ENCODE peak calls at places on chromosome 22, in five cellular contexts. U is lower lobe of right lung, E is psoas muscle, O is IMR-90, A is GM10248. V is an unnamed sample.

GRCh38 chr22:42720263-42721044 is at the start of gene A4GALT:
- DNase-seq in U (no peak), E (no peak), O (no peak), A (peak; percentile 80), V (peak; percentile 82)

GRCh38 chr22:50469377-50470305 is 5.2 kb downstream of the SBF1 start:
- DNase-seq in U (peak; percentile 82), E (peak; percentile 52), O (peak; percentile 13), A (peak; percentile 92), V (peak; percentile 95)

GRCh38 chr22:37366601-37367000 is 60.7 kb downstream of the ELFN2 start:
- DNase-seq in U (no peak), E (no peak), O (no peak), A (no peak), V (no peak)

GRCh38 chr22:31692186-31692886 is 30.3 kb upstream of the PISD start:
- DNase-seq in U (no peak), E (no peak), O (peak; percentile 68), A (no peak), V (no peak)

GRCh38 chr22:19604711-19605268 is 80.6 kb upstream of the CLDN5 start:
- DNase-seq in U (no peak), E (no peak), O (no peak), A (no peak), V (no peak)

GRCh38 chr22:35352214-35353111 is 28.4 kb upstream of the HMOX1 start:
- DNase-seq in U (peak; percentile 92), E (peak; percentile 64), O (no peak), A (peak; percentile 59), V (peak; percentile 43)

GRCh38 chr22:19710020-19710768 is 4.1 kb upstream of the SEPTIN5 start:
- DNase-seq in U (peak; percentile 38), E (peak; percentile 7), O (no peak), A (no peak), V (no peak)

GRCh38 chr22:50531546-50532352 is 1.9 kb upstream of the TYMP start:
- DNase-seq in U (peak; percentile 91), E (peak; percentile 84), O (peak; percentile 41), A (peak; percentile 73), V (peak; percentile 83)

GRCh38 chr22:38118182-38118581 is 7.7 kb upstream of the BAIAP2L2 start:
- DNase-seq in U (no peak), E (no peak), O (no peak), A (no peak), V (no peak)

GRCh38 chr22:46968848-46969247 is 206.4 kb downstream of the TBC1D22A start:
- DNase-seq in U (no peak), E (no peak), O (no peak), A (no peak), V (no peak)

GRCh38 chr22:28710889-28711285 is 30.7 kb downstream of the CHEK2 start:
- DNase-seq in U (no peak), E (no peak), O (peak; percentile 43), A (no peak), V (no peak)
- TF ChIP-seq CTCF in U (no peak), E (no peak), O (peak; percentile 7), A (no peak), V (no peak)

GRCh38 chr22:21098099-21098671 is 52.4 kb downstream of the LRRC74B start:
- DNase-seq in U (no peak), E (no peak), O (no peak), A (no peak), V (no peak)
- TF ChIP-seq CTCF in U (no peak), E (no peak), O (no peak), A (peak; percentile 12), V (no peak)

DNA sequence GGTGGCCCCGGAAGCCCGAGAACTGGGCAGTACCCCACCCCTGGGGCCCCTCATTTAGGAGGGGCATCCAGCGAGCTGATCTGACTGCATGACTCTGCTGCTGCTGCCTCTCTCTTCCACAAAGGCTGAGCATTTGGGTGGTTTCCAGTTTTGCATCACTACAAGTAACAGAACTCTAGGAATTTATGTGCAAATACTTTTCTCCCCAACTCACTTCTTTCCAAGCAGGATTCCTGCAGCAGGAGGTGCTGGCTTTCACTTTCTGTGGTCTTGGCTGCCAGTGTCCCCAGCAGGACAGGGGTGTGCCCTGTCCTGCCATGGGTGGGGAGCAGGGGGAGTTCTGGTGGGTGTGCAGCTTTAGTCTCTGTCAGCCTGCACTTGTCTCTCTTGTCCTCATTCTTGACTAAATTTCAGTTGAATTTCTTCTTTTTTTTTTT is 21.2 kb downstream of the UPB1 start:
- DNase-seq in U (no peak), E (no peak), O (peak; percentile 93), A (peak; percentile 52), V (peak; percentile 63)
- TF ChIP-seq CTCF in U (no peak), E (no peak), O (peak; percentile 13), A (no peak), V (no peak)

GRCh38 chr22:45272498-45272897 is 12.3 kb upstream of the UPK3A start:
- DNase-seq in U (no peak), E (no peak), O (no peak), A (no peak), V (no peak)

GRCh38 chr22:45271667-45272188 is 13.0 kb upstream of the UPK3A start:
- DNase-seq in U (no peak), E (peak; percentile 67), O (no peak), A (no peak), V (no peak)

GRCh38 chr22:45268958-45269844 is 15.5 kb upstream of the UPK3A start:
- DNase-seq in U (peak; percentile 90), E (peak; percentile 85), O (peak; percentile 53), A (peak; percentile 89), V (peak; percentile 92)

GRCh38 chr22:45268167-45268957 is 16.4 kb upstream of the UPK3A start:
- DNase-seq in U (no peak), E (peak; percentile 30), O (no peak), A (no peak), V (no peak)

DNA sequence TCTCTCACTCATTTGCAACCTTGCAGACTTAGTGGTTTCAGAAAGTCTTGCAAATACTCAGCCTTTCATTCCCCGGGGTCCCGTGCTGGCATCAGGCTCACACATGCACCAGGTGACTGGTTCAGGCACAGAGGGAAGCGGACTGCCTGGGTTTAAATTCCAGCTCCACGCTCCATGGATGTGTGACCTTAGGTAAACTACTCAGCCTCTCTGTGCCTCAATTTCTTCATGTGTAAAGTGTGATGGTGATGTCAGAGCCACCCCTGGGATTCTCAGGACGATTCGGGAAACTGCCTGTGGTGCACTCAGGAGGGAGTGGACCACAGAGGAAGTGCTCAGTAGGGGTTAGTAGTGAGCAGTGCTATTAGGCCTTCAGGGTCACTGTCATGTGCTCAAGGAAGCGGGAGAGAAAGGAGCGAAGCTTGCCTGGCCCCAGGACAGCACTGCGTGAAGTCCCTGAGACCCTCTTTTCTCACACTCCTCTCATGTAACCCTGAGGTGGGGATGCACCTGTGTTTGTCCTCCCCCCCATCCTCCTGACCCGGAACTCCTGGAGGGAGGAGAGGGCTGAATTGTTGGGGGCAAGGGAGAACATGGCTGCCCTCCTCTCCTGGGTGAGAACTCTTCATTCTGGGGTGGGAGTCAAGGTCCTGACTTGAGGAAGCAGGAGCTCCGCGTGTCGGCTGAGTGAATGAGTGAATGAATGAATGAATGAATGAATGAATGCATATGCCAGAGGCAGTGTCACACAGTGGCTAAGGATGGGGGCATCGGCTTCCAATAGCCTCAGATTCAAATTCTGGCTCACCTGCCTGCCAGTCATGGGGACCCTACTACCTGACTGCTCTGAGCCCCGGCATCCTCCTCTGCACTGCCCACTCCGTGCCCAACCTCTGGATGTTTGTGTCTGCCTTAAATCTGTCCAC is 14.4 kb upstream of the UPK3A start:
- DNase-seq in U (no peak), E (no peak), O (no peak), A (no peak), V (no peak)
- TF ChIP-seq CTCF in U (no peak), E (no peak), O (no peak), A (no peak), V (no peak)

DNA sequence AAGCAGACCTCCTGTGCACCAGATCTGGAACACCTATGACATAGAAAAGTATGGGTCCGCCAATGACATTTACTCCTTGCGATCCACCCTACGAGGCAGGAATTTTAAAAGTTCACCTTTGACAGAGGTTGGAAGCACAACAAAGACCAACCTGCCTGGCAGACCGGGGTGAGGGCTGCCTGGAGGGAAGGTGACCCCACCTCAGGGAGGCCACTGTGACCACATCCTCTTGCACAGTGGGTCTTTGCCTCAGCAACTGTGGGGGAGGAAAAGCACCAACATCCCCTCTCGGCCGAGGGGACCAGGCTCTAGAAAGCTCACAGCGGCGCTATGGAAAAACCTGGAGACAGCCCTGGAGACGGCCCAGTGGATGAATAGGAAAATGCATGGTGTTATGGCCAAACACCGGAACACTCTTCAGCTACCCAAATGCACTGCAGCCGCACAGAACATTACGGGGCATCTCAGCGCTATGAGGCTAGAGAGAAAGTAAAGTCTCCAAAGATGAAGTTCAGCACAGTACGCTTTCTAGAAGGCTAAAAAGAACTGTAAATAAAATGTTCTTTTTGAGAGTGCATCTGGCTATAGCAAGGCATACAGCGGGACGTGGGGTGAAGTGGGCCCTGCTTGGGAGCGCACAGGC is 1.8 kb upstream of the SHISAL1 start:
- DNase-seq in U (no peak), E (no peak), O (no peak), A (no peak), V (no peak)
- TF ChIP-seq CTCF in U (no peak), E (no peak), O (no peak), A (no peak), V (no peak)

DNA sequence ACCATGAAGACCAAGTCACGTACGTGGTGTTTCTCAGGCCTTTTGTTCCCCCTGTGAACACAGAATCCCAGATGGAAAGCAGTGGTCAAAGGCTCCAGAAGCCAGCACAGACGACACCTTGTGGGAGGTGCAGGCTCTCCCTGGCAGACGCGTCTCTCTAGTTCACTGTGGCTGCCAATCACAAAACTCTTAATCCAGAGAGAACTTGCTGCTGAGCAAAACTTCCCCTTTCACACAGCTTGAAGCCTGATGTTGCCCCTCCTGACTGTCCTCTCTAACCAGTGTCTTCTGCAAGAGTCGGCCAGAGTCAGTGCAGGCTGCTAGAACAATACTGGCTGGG is 67.1 kb downstream of the PIWIL3 start:
- DNase-seq in U (no peak), E (no peak), O (no peak), A (no peak), V (no peak)
- TF ChIP-seq CTCF in U (peak; percentile 20), E (no peak), O (no peak), A (no peak), V (no peak)

GRCh38 chr22:39314251-39314971 is 5.0 kb downstream of the RPL3 start:
- DNase-seq in U (no peak), E (no peak), O (no peak), A (no peak), V (no peak)
- TF ChIP-seq CTCF in U (no peak), E (peak; percentile 19), O (no peak), A (no peak), V (no peak)

GRCh38 chr22:17890892-17891291 is 116.6 kb upstream of the BID start:
- DNase-seq in U (no peak), E (no peak), O (no peak), A (no peak), V (no peak)

GRCh38 chr22:17891427-17892167 is 117.3 kb upstream of the BID start:
- DNase-seq in U (no peak), E (peak; percentile 54), O (no peak), A (peak; percentile 45), V (no peak)

GRCh38 chr22:17890245-17890671 is 116.0 kb upstream of the BID start:
- DNase-seq in U (no peak), E (peak; percentile 52), O (peak; percentile 53), A (no peak), V (no peak)

GRCh38 chr22:17888439-17888838 is 114.2 kb upstream of the BID start:
- DNase-seq in U (no peak), E (no peak), O (no peak), A (no peak), V (no peak)

DNA sequence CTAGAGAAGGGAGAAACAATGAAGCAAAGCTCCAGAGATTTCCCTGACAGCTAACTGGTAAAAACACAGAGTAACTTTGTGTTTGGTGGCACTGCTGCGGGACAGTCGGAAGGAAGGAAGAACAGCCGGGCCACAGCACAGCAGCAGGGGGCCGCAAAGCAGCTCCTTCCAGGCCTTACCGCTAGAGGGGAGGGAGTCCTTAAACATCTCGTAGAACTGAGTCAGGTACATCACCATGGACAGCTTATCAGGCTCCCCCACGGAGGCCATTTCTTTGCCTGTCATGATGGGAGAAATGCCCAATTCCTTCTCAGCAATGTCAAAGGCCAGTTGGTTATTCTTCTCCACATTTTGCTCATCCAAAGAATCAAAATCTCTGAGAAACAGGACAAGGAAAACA is 114.6 kb upstream of the BID start:
- DNase-seq in U (no peak), E (no peak), O (peak; percentile 47), A (no peak), V (no peak)
- TF ChIP-seq CTCF in U (no peak), E (peak; percentile 34), O (peak; percentile 41), A (no peak), V (no peak)

V was measured in GM13977.